ENCODE peak calls at places on chromosomes 16 and 17, in four cellular contexts. L is head of caudate nucleus, R is T-helper 17 cell, V is ELF-1. P is an unnamed sample.

GRCh38 chr16:47777191-47777590 is 316.1 kb downstream of the PHKB start:
- DNase-seq in R (no peak), L (no peak), V (no peak), P (no peak)

GRCh38 chr17:30551666-30552339 is 74.6 kb downstream of the GOSR1 start:
- DNase-seq in L (no peak), R (no peak), V (peak), P (no peak)

GRCh38 chr17:75909051-75909811 is 4.5 kb upstream of the MRPL38 start:
- DNase-seq in R (no peak), L (peak), V (no peak), P (no peak)

GRCh38 chr17:68790481-68790880 is 164.7 kb downstream of the ABCA8 start:
- DNase-seq in V (no peak), R (no peak), L (no peak), P (no peak)

GRCh38 chr17:75183999-75184884 is 1.5 kb upstream of the SUMO2 start:
- DNase-seq in L (no peak), R (no peak), V (no peak), P (no peak)

GRCh38 chr17:74519951-74520553 is 11.2 kb downstream of the CD300LB start:
- DNase-seq in R (no peak), V (no peak), L (no peak), P (no peak)

GRCh38 chr17:51121620-51122472 is 1.2 kb upstream of the SPAG9 start:
- DNase-seq in L (peak), V (peak), R (no peak), P (peak)

GRCh38 chr17:41338961-41339485 is 11.6 kb downstream of the KRT33A start:
- DNase-seq in L (no peak), R (peak), V (no peak), P (no peak)

GRCh38 chr16:9119795-9120194 is 28.4 kb downstream of the HAPSTR1 start:
- DNase-seq in V (no peak), R (no peak), L (no peak), P (no peak)

GRCh38 chr17:62720126-62720850 is 87.8 kb downstream of the MARCHF10 start:
- DNase-seq in L (no peak), R (no peak), V (peak), P (no peak)

GRCh38 chr16:6940968-6941367 is 391.7 kb upstream of the RBFOX1 start:
- DNase-seq in V (no peak), R (no peak), L (no peak), P (no peak)

GRCh38 chr16:785563-786535 is 2.3 kb downstream of the RPUSD1 start:
- DNase-seq in V (peak), L (peak), R (peak), P (peak)

GRCh38 chr17:67452681-67453554 is 75.8 kb downstream of the PITPNC1 start:
- DNase-seq in R (no peak), L (no peak), V (no peak), P (no peak)

GRCh38 chr17:48825446-48826381 is 5.1 kb upstream of the CALCOCO2 start:
- DNase-seq in V (no peak), L (no peak), R (no peak), P (no peak)

GRCh38 chr17:77212833-77213777 is 72.3 kb downstream of the SEC14L1 start:
- DNase-seq in L (peak), V (no peak), R (no peak), P (no peak)

GRCh38 chr17:79135011-79135410 is 60.4 kb downstream of the ENGASE start:
- DNase-seq in L (no peak), V (no peak), R (no peak), P (no peak)

GRCh38 chr16:47469227-47469626 is 8.1 kb downstream of the PHKB start:
- DNase-seq in R (no peak), V (no peak), L (no peak), P (no peak)

GRCh38 chr17:53749178-53749577 is 73.5 kb upstream of the KIF2B start:
- DNase-seq in V (peak), R (no peak), L (peak), P (no peak)

GRCh38 chr16:1338119-1338730 is 4.8 kb downstream of the BAIAP3 start:
- DNase-seq in R (no peak), V (peak), L (no peak), P (no peak)

GRCh38 chr17:14304876-14305636 is 4.2 kb downstream of the HS3ST3B1 start:
- DNase-seq in L (no peak), V (peak), R (no peak), P (no peak)

GRCh38 chr16:27515874-27516353 is 33.8 kb downstream of the GTF3C1 start:
- DNase-seq in V (peak), L (peak), R (peak), P (no peak)

GRCh38 chr17:45116434-45117016 is 15.8 kb downstream of the PLCD3 start:
- DNase-seq in R (no peak), V (peak), L (no peak), P (no peak)

GRCh38 chr16:50326835-50327465 is 41.8 kb downstream of the BRD7 start:
- DNase-seq in V (peak), R (peak), L (no peak), P (no peak)

GRCh38 chr17:2388020-2388704 is 12.7 kb downstream of the MNT start:
- DNase-seq in V (no peak), L (no peak), R (no peak), P (no peak)

GRCh38 chr17:82101301-82101715 is 3.3 kb upstream of the FASN start:
- DNase-seq in L (no peak), R (no peak), V (peak), P (no peak)

GRCh38 chr17:80813318-80813717 is 178.3 kb upstream of the CHMP6 start:
- DNase-seq in L (no peak), V (no peak), R (no peak), P (no peak)

GRCh38 chr16:86680661-86681439 is 102.5 kb downstream of the FOXL1 start:
- DNase-seq in R (no peak), L (no peak), V (no peak), P (no peak)

GRCh38 chr16:1781758-1782407 is 488 bp downstream of the SPSB3 start:
- DNase-seq in R (no peak), V (peak), L (no peak), P (no peak)

GRCh38 chr16:31377210-31377903 is 15.8 kb upstream of the ITGAD start:
- DNase-seq in L (no peak), V (no peak), R (no peak), P (no peak)

GRCh38 chr16:10601444-10602401 is 21.3 kb upstream of the EMP2 start:
- DNase-seq in L (no peak), R (no peak), V (peak), P (no peak)

GRCh38 chr16:26993988-26994387 is 72.7 kb upstream of the C16orf82 start:
- DNase-seq in R (no peak), L (no peak), V (no peak), P (no peak)

GRCh38 chr17:17511971-17512858 is 16.0 kb upstream of the RASD1 start:
- DNase-seq in R (no peak), L (no peak), V (peak), P (no peak)

GRCh38 chr17:7043544-7044268 is at the start of gene SLC16A11:
- DNase-seq in L (no peak), R (no peak), V (no peak), P (peak)

GRCh38 chr17:34235389-34236028 is 19.6 kb upstream of the CCL2 start:
- DNase-seq in V (peak), L (no peak), R (no peak), P (no peak)

GRCh38 chr17:17849147-17849820 is 12.5 kb upstream of the SREBF1 start:
- DNase-seq in L (peak), V (no peak), R (peak), P (peak)

GRCh38 chr17:77405867-77406513 is 265.2 kb downstream of the SEC14L1 start:
- DNase-seq in V (no peak), R (no peak), L (no peak), P (no peak)

GRCh38 chr17:76688165-76688622 is 22.6 kb downstream of the MXRA7 start:
- DNase-seq in V (no peak), R (no peak), L (no peak), P (no peak)

GRCh38 chr16:70686376-70687171 is 721 bp upstream of the MTSS2 start:
- DNase-seq in V (no peak), L (no peak), R (no peak), P (no peak)

GRCh38 chr16:964696-965395 is 5.9 kb downstream of the LMF1 start:
- DNase-seq in L (peak), V (no peak), R (peak), P (no peak)

P was measured in hypothalamus.